ENCODE peak calls at places on chromosomes 4 and X, in four cellular contexts. U is SK-N-SH, F is K562, D is GM12878. L is an unnamed sample.

GRCh38 chr4:121472937-121473721 is 92.3 kb upstream of the QRFPR start:
- DNase-seq in F (no peak), U (no peak), D (no peak), L (no peak)

GRCh38 chr4:3710451-3711182 is 55.6 kb upstream of the ADRA2C start:
- DNase-seq in F (no peak), D (no peak), U (no peak), L (no peak)

GRCh38 chr4:88613417-88613875 is 21.2 kb downstream of the HERC3 start:
- DNase-seq in D (no peak), U (no peak), F (no peak), L (no peak)

GRCh38 chr4:181835348-181835747 is 407.9 kb upstream of the TENM3 start:
- DNase-seq in F (no peak), U (no peak), D (no peak), L (no peak)

GRCh38 chrX:9940397-9940796 is 26.8 kb upstream of the CLDN34 start:
- DNase-seq in U (no peak), F (peak; percentile 0), D (no peak), L (no peak)

GRCh38 chrX:70129811-70130210 is 3.4 kb upstream of the IGBP1 start:
- DNase-seq in D (no peak), F (peak; percentile 2), U (no peak), L (no peak)

GRCh38 chrX:1242901-1243402 is 25.7 kb upstream of the CSF2RA start:
- DNase-seq in U (no peak), D (peak; percentile 51), F (no peak), L (no peak)

GRCh38 chrX:123219916-123220315 is 35.8 kb downstream of the GRIA3 start:
- DNase-seq in U (peak; percentile 27), D (no peak), F (peak; percentile 5), L (no peak)

DNA sequence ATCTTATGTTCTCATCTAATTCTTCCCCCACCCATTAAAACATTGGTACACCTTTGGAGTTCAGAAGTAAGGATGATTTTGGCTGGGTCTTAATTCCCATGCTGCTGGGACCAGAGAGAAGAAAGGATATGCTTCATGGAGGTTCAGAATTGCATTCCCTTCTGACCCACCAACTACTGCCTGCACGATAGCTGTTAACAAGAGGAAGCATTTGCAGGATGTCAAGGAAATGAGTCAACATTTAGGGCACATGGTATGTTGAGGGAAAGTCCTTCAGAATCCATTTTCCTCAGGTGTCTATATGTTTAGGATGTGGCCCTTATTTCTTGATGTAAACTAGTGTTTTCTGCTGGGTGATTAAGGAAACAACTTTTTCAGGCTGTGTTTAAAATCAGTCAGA is 95.4 kb upstream of the DDX3X start:
- DNase-seq in U (no peak), D (no peak), F (peak; percentile 5), L (no peak)
- TF ChIP-seq USF1 in U (no peak), D (no peak), F (no peak), L (no peak)

GRCh38 chr4:138736362-138736761 is 279.2 kb upstream of the NOCT start:
- DNase-seq in F (no peak), U (no peak), D (no peak), L (no peak)
- TF ChIP-seq USF1 in F (no peak), U (no peak), D (no peak), L (no peak)

GRCh38 chr4:67035986-67036385 is 509.3 kb downstream of the CENPC start:
- DNase-seq in D (no peak), F (no peak), U (no peak), L (no peak)

GRCh38 chr4:67036791-67037190 is 508.5 kb downstream of the CENPC start:
- DNase-seq in D (no peak), F (no peak), U (no peak), L (no peak)

GRCh38 chr4:67037489-67037888 is 507.8 kb downstream of the CENPC start:
- DNase-seq in F (no peak), D (no peak), U (no peak), L (no peak)

GRCh38 chr4:67040315-67040714 is 505.0 kb downstream of the CENPC start:
- DNase-seq in F (no peak), D (no peak), U (no peak), L (no peak)

GRCh38 chr4:67035501-67035900 is 509.8 kb downstream of the CENPC start:
- DNase-seq in F (no peak), D (no peak), U (no peak), L (no peak)
- TF ChIP-seq USF1 in F (no peak), D (no peak), U (no peak), L (no peak)

DNA sequence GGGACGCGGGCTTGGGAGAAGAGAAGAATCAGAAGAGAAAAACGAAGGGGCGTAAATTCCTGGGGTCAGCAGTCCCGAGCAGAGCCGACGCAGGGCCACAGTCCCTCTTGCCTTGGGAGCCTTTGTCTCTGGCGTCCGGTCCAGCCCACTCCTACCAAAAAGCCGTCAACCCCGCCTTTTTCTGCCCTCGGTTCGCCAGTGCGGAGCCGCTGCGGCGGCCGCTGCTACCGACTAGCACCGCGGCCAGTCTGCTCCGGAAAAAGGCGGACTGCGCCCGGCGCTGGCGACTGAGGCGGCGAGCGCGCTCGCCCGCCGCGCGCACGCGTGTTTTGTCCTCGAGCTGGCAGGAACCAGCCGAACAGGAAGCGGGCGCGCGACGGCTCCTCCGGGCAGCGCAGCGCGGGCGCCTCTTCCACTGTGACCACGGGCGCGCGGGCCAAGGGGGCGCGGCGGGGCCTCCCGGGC is 502 bp downstream of the HNRNPDL start:
- DNase-seq in F (no peak), U (no peak), D (no peak), L (peak; percentile 63)
- TF ChIP-seq USF1 in F (no peak), U (no peak), D (no peak), L (no peak)

L was measured in WTC11.